ENCODE peak calls at places on chromosomes 12 and 14, in six cellular contexts. M, P, W, S, U and G are unnamed samples.

GRCh38 chr14:104550849-104551728 is 28.5 kb upstream of the C14orf180 start:
- DNase-seq in M (no peak), P (no peak), W (no peak), S (no peak), U (no peak), G (no peak)

GRCh38 chr14:50892255-50892654 is 20.4 kb downstream of the ABHD12B start:
- DNase-seq in M (no peak), P (peak; percentile 91), W (no peak), S (no peak), U (no peak), G (peak; percentile 87)

GRCh38 chr12:58413794-58414193 is 472.4 kb downstream of the ATP23 start:
- DNase-seq in M (no peak), P (peak; percentile 15), W (no peak), S (no peak), U (no peak), G (no peak)

GRCh38 chr12:47328831-47329545 is 249.2 kb upstream of the AMIGO2 start:
- DNase-seq in M (no peak), P (no peak), W (no peak), S (no peak), U (no peak), G (no peak)

GRCh38 chr12:59398164-59398563 is 197.7 kb upstream of the SLC16A7 start:
- DNase-seq in M (no peak), P (no peak), W (no peak), S (no peak), U (no peak), G (no peak)

GRCh38 chr12:51695241-51696010 is 104.4 kb downstream of the SCN8A start:
- DNase-seq in M (no peak), P (no peak), W (no peak), S (no peak), U (no peak), G (peak; percentile 4)

GRCh38 chr14:100851946-100852620 is 26.2 kb downstream of the MEG3 start:
- DNase-seq in M (no peak), P (no peak), W (no peak), S (no peak), U (no peak), G (no peak)

GRCh38 chr12:107131832-107132616 is 38.7 kb upstream of the CRY1 start:
- DNase-seq in M (no peak), P (peak; percentile 41), W (peak; percentile 30), S (no peak), U (no peak), G (peak; percentile 80)

GRCh38 chr14:73795974-73796373 is 55.7 kb upstream of the PTGR2 start:
- DNase-seq in M (no peak), P (peak; percentile 75), W (no peak), S (no peak), U (no peak), G (peak; percentile 80)

GRCh38 chr12:72271741-72272661 is at the start of gene TRHDE:
- DNase-seq in M (no peak), P (peak; percentile 80), W (no peak), S (no peak), U (no peak), G (peak; percentile 86)

GRCh38 chr12:7645395-7646177 is 20.1 kb downstream of the APOBEC1 start:
- DNase-seq in M (peak; percentile 21), P (peak; percentile 63), W (no peak), S (no peak), U (no peak), G (peak; percentile 65)

GRCh38 chr14:22449612-22449930 is 139.5 kb downstream of the DAD1 start:
- DNase-seq in M (no peak), P (no peak), W (no peak), S (no peak), U (no peak), G (no peak)

GRCh38 chr12:53205747-53206146 is 1.3 kb downstream of the ITGB7 start:
- DNase-seq in M (no peak), P (no peak), W (no peak), S (no peak), U (peak; percentile 78), G (no peak)

GRCh38 chr12:92472198-92472597 is 230.6 kb upstream of the PLEKHG7 start:
- DNase-seq in M (no peak), P (no peak), W (no peak), S (no peak), U (no peak), G (no peak)

GRCh38 chr14:22200977-22201605 is 387.9 kb downstream of the DAD1 start:
- DNase-seq in M (no peak), P (peak; percentile 8), W (no peak), S (no peak), U (no peak), G (peak; percentile 88)

GRCh38 chr14:31926123-31926522 is 151.0 kb upstream of the ARHGAP5 start:
- DNase-seq in M (peak; percentile 20), P (no peak), W (no peak), S (no peak), U (no peak), G (peak; percentile 55)

GRCh38 chr14:106883218-106883692 is 1356.9 kb downstream of the TMEM121 start:
- DNase-seq in M (peak; percentile 29), P (peak; percentile 1), W (no peak), S (no peak), U (peak; percentile 43), G (peak; percentile 21)